ENCODE peak calls at places on chromosomes 1 and 21, in six cellular contexts. P, U, Q, N, J and M are unnamed samples.

GRCh38 chr1:171742577-171742922 is 685 bp upstream of the VAMP4 start:
- DNase-seq in P (no peak), U (peak; percentile 55), Q (peak; percentile 65), N (peak; percentile 81), J (peak; percentile 40), M (no peak)

GRCh38 chr1:166975361-166976129 is at the start of gene ILDR2:
- DNase-seq in P (peak; percentile 70), U (peak; percentile 65), Q (peak; percentile 82), N (peak; percentile 42), J (peak; percentile 41), M (no peak)

GRCh38 chr1:184975208-184975875 is 1.0 kb upstream of the NIBAN1 start:
- DNase-seq in P (no peak), U (no peak), Q (no peak), N (no peak), J (peak; percentile 19), M (no peak)

GRCh38 chr1:172746091-172746949 is 87.4 kb downstream of the FASLG start:
- DNase-seq in P (peak; percentile 89), U (peak; percentile 70), Q (no peak), N (peak; percentile 97), J (peak; percentile 99), M (peak; percentile 77)

GRCh38 chr1:93710499-93710898 is 28.9 kb upstream of the BCAR3 start:
- DNase-seq in P (no peak), U (no peak), Q (no peak), N (no peak), J (no peak), M (no peak)

GRCh38 chr1:6317101-6317760 is 56.3 kb upstream of the GPR153 start:
- DNase-seq in P (peak; percentile 17), U (no peak), Q (no peak), N (peak; percentile 73), J (peak; percentile 45), M (no peak)

GRCh38 chr1:7224081-7224534 is 438.9 kb downstream of the CAMTA1 start:
- DNase-seq in P (no peak), U (no peak), Q (no peak), N (no peak), J (no peak), M (no peak)

GRCh38 chr21:37829447-37829846 is 86.8 kb downstream of the KCNJ6 start:
- DNase-seq in P (peak; percentile 15), U (peak; percentile 58), Q (no peak), N (peak; percentile 85), J (no peak), M (no peak)

GRCh38 chr1:30535595-30536325 is 187.6 kb downstream of the MATN1 start:
- DNase-seq in P (no peak), U (no peak), Q (no peak), N (no peak), J (no peak), M (no peak)

GRCh38 chr1:14958249-14959215 is 195.0 kb upstream of the TMEM51 start:
- DNase-seq in P (no peak), U (no peak), Q (no peak), N (no peak), J (no peak), M (no peak)

GRCh38 chr1:32870615-32871363 is at the start of gene FNDC5:
- DNase-seq in P (peak; percentile 42), U (peak; percentile 70), Q (peak; percentile 86), N (peak; percentile 60), J (no peak), M (no peak)

GRCh38 chr1:161198206-161198876 is 513 bp downstream of the ADAMTS4 start:
- DNase-seq in P (no peak), U (peak; percentile 68), Q (peak; percentile 87), N (peak; percentile 75), J (peak; percentile 50), M (no peak)

GRCh38 chr1:201648911-201649775 is 110.2 kb downstream of the NAV1 start:
- DNase-seq in P (no peak), U (peak; percentile 61), Q (peak; percentile 61), N (peak; percentile 59), J (peak; percentile 39), M (no peak)

GRCh38 chr1:185795181-185795580 is 61.0 kb downstream of the HMCN1 start:
- DNase-seq in P (no peak), U (no peak), Q (no peak), N (peak; percentile 76), J (peak; percentile 20), M (no peak)

GRCh38 chr1:101077849-101078248 is 52.3 kb upstream of the DPH5 start:
- DNase-seq in P (no peak), U (no peak), Q (no peak), N (no peak), J (no peak), M (no peak)

GRCh38 chr21:35164380-35164779 is 115.3 kb upstream of the RUNX1 start:
- DNase-seq in P (no peak), U (no peak), Q (no peak), N (no peak), J (no peak), M (no peak)

GRCh38 chr1:202078211-202078610 is 44.5 kb upstream of the GPR37L1 start:
- DNase-seq in P (no peak), U (no peak), Q (no peak), N (no peak), J (no peak), M (no peak)

GRCh38 chr1:115978292-115978941 is 2.1 kb downstream of the SLC22A15 start:
- DNase-seq in P (peak; percentile 87), U (no peak), Q (no peak), N (peak; percentile 5), J (no peak), M (no peak)

GRCh38 chr1:115976900-115977480 is 677 bp downstream of the SLC22A15 start:
- DNase-seq in P (peak; percentile 59), U (peak; percentile 22), Q (peak; percentile 16), N (peak; percentile 73), J (no peak), M (no peak)

GRCh38 chr1:115976062-115976899 is at the start of gene SLC22A15:
- DNase-seq in P (peak; percentile 97), U (peak; percentile 72), Q (peak; percentile 77), N (peak; percentile 80), J (peak; percentile 50), M (no peak)

GRCh38 chr1:115975569-115976061 is 698 bp upstream of the SLC22A15 start:
- DNase-seq in P (no peak), U (no peak), Q (no peak), N (no peak), J (no peak), M (no peak)

DNA sequence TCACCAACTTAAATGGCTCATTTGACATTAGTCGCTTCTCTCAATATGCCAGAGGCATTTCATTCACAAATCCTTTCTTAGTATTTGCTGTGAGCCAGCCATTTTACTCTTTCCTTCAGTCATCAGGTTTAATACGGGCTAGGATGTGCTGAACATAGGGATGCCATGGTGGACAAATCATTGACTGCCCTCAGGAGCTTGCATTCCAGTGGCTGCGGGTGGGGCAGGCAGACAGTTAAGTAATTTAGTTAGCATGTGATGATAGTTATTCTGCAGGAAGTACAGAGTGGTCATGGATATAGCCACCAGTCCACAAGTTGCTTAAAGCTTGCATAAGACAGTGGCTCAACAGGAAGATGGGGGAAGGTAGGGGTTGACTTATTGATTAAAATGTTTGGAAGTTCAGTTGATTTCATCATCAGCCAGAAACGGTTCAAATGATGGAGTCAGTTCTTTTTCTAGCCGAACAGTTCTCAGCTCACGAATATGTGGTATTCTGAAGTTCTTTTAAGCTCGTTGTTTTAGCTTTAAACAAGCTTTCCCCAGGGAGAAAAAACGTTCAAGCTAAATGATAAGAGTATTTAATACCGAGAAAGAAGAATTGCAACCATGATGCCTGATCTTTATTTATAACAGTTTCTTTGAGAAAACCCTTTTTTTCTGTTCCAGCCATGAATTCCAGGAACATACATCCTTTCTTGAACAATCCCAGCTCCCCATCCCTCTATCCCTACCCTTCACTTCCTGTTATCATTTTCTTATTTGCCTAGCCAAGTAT is 1.4 kb downstream of the SLC22A15 start:
- DNase-seq in P (peak; percentile 96), U (peak; percentile 30), Q (no peak), N (peak; percentile 89), J (peak; percentile 78), M (no peak)
- H3K4me3 ChIP-seq in P (peak overlapping the region; percentile 90), U (no peak overlapping the region), Q (no peak overlapping the region), N (peak overlapping the region; percentile 88), J (peak overlapping the region; percentile 66), M (no peak overlapping the region)

DNA sequence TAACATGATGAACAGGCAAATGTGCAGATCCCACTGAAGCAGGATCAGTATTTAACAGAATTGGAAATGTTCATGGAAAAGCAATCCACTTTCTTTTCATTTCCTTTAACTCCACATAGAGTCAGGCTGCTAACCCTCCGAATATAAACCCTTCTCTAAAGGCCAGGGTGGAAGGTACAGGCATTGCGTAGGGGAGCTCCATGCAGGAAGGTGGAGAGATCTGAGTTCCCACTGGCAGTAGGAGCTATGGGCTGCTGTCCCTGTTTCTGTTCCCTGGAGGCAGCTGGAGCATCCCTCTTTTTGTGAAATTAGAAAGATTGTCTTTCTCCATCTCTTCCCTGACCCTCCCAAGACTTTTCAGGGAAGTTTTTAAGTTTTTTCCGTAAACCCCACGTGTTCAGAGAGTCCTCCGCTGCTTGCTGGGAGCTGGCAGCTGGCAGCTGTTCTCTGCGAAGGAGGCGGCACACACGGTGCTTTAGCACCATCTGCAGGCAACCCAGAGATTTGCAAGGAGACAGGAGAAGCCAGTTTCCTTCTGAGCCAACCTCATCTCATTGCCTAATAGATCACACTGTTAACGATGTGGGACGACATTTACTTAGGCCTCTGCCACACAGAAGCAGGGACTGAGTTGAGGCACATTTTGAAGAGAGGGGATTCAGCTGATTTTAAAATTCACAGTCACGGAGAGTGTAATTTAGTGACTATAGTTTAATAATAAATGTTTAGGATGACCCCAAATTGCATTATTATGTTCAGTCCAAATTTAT is 55.4 kb upstream of the HOOK1 start:
- DNase-seq in P (peak; percentile 88), U (peak; percentile 88), Q (peak; percentile 82), N (peak; percentile 89), J (peak; percentile 92), M (peak; percentile 21)
- H3K4me3 ChIP-seq in P (peak overlapping the region; percentile 34), U (no peak overlapping the region), Q (peak overlapping the region; percentile 20), N (no peak overlapping the region), J (peak overlapping the region; percentile 24), M (no peak overlapping the region)

DNA sequence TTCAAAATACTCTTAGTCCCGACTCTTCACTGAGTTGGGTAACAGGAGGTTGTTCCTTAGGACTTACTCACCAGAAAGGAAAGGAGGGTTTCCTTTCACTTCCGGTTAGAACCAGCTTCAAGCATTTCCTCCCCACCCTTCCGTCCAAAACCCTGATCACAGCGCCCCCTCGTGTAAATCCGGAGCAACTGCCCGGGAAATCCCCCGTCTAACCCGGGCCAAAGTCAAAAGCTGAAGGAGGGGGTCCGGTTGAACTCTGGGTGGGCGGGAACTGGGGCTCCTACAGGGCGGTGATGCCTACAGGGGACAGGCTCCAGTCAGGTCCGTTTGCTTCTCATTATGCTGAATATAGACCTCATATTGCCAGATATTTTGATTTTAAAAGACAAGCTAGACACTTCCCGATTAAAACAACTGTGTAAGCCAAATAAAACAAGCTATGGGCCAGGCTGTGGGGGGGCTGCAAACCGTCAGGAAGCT is 15.0 kb upstream of the MTARC2 start:
- DNase-seq in P (peak; percentile 89), U (peak; percentile 88), Q (peak; percentile 77), N (peak; percentile 95), J (peak; percentile 95), M (peak; percentile 70)
- H3K4me3 ChIP-seq in P (no peak overlapping the region), U (no peak overlapping the region), Q (no peak overlapping the region), N (peak overlapping the region; percentile 60), J (peak overlapping the region; percentile 44), M (no peak overlapping the region)

DNA sequence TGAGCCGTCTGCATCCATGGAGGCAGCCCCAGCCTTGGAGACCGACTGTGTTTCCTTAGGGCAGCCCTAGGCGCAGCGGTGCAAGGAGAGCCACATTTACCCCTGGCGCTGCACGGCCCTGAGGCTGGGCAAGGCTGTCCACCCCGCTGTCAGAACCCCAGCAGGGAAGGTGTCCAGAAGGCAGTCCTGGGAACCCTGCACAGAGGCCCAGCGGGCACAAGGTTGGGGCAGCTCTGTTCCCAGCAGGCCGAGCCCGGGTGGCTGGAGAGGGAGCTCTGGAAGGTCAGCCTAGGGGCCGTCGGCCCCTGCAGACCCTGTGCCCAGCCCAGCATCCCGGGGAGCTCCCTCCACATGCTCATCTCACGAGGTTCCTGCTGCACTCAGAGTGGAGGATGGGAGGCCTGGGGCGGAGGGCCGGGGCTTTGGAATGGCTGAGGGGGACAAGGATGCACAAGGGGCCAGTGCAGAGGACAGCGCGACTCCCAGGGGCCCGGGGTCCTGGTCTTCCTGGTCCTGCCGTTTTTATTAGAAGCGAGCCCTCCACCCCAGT is 19.9 kb upstream of the SAMD11 start:
- DNase-seq in P (peak; percentile 1), U (peak; percentile 7), Q (peak; percentile 1), N (no peak), J (no peak), M (no peak)
- H3K4me3 ChIP-seq in P (no peak overlapping the region), U (peak overlapping the region; percentile 51), Q (peak overlapping the region; percentile 46), N (peak overlapping the region; percentile 83), J (peak overlapping the region; percentile 7), M (no peak overlapping the region)